ENCODE peak calls at places on chromosomes 6 and 20, in seven cellular contexts. R, A, N, S, B, X and P are unnamed samples. For H3K36me3, the result is how much of the 10 kb centered on the place peaks cover.

GRCh38 chr20:15895560-15896084 is 677.6 kb downstream of the KIF16B start:
- DNase-seq in B (no peak), S (no peak), X (no peak), A (no peak), R (no peak), N (no peak), P (no peak)

GRCh38 chr20:35757098-35757705 is 14.6 kb upstream of the PHF20 start:
- DNase-seq in A (no peak), R (no peak), B (no peak), N (no peak), X (no peak), S (no peak), P (no peak)

GRCh38 chr20:4951299-4951698 is 50.0 kb downstream of the SLC23A2 start:
- DNase-seq in R (peak), N (no peak), S (no peak), B (no peak), X (peak), A (peak), P (no peak)

GRCh38 chr6:130775421-130776012 is 51.7 kb upstream of the SMLR1 start:
- DNase-seq in A (no peak), X (no peak), N (no peak), B (no peak), R (no peak), S (no peak), P (no peak)

GRCh38 chr6:20467437-20467836 is 65.8 kb downstream of the E2F3 start:
- DNase-seq in N (no peak), B (no peak), X (no peak), A (no peak), R (no peak), S (no peak), P (no peak)

GRCh38 chr20:5714261-5715041 is 35.8 kb upstream of the SHLD1 start:
- DNase-seq in S (no peak), A (peak), X (peak), B (peak), R (peak), N (no peak), P (peak)

GRCh38 chr20:63125581-63125892 is 90.4 kb downstream of the YTHDF1 start:
- DNase-seq in R (no peak), N (no peak), B (no peak), A (no peak), S (no peak), X (no peak), P (no peak)

GRCh38 chr6:145715426-145715825 is 19.9 kb downstream of the EPM2A start:
- DNase-seq in S (no peak), R (no peak), B (no peak), X (no peak), N (no peak), A (no peak), P (no peak)

GRCh38 chr20:19973920-19974620 is 43.1 kb upstream of the NAA20 start:
- DNase-seq in S (peak), A (no peak), B (no peak), X (no peak), N (peak), R (peak), P (peak)

GRCh38 chr6:75460636-75461035 is 33.0 kb downstream of the FILIP1 start:
- DNase-seq in X (no peak), N (no peak), S (no peak), B (no peak), A (no peak), R (no peak), P (no peak)

GRCh38 chr6:5398530-5398929 is 137.2 kb downstream of the FARS2 start:
- DNase-seq in B (peak), A (peak), S (no peak), N (no peak), R (no peak), X (peak), P (no peak)

GRCh38 chr6:42153921-42154320 is 11.5 kb upstream of the C6orf132 start:
- DNase-seq in X (no peak), A (no peak), R (no peak), B (no peak), S (no peak), N (no peak), P (no peak)

GRCh38 chr6:145208474-145208873 is 526.8 kb downstream of the EPM2A start:
- DNase-seq in X (no peak), S (no peak), B (no peak), A (no peak), R (no peak), N (no peak), P (no peak)

GRCh38 chr6:93779086-93779858 is 359.9 kb upstream of the EPHA7 start:
- DNase-seq in X (no peak), R (no peak), N (no peak), B (peak), A (peak), S (peak), P (no peak)

DNA sequence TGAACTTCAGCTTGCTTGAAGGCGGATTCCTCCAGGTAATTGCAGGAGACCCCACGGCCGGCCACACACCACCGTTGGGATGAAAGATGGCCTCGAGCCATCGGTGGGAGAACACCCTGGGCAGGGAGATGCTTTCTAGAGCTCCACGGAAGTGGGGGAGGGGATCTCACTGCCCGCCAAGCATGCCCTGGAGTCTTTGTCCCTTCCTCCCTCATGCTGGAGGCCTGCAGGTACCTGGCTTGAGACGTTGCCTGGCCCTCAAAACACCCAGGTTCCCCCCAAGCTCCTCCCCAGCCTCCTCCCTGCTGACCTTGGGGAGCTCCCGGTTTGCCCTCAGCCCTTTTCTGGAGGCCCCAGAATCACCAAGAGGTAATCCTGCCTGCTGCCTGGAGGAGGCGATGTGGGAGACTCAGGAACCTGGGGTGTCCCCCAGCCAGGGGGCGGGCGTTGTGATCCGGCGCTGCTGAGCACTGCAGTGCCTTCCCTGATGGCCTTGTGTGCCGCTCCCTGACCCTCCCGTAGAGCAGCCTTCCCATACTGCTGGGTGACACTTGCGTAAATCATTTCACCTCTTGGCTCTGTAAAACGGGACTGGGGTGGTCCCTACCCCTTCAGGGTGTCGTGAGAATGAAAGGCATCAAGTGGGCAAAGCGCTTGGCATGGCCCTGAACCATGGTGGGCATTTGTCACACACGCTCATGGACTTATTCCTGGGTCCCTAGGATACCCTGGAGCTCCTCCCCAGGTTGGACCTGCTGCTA is 91.4 kb downstream of the CEBPB start:
- DNase-seq in N (no peak), A (no peak), R (no peak), S (no peak), X (no peak), B (peak), P (no peak)
- TF ChIP-seq CTCF in N (no peak), A (peak), R (no peak), S (no peak), X (peak), B (peak), P (peak)

GRCh38 chr20:49343246-49343645 is 65.4 kb upstream of the ZNFX1 start:
- DNase-seq in A (no peak), S (no peak), R (no peak), N (no peak), B (no peak), X (no peak), P (no peak)

GRCh38 chr20:49344975-49345374 is 67.1 kb upstream of the ZNFX1 start:
- DNase-seq in B (no peak), N (no peak), S (peak), X (peak), R (peak), A (peak), P (peak)

GRCh38 chr20:49346682-49347081 is 68.8 kb upstream of the ZNFX1 start:
- DNase-seq in A (peak), B (no peak), X (no peak), S (no peak), N (no peak), R (no peak), P (no peak)

GRCh38 chr20:49345538-49345937 is 67.7 kb upstream of the ZNFX1 start:
- DNase-seq in R (peak), S (no peak), A (peak), X (peak), B (no peak), N (no peak), P (no peak)

GRCh38 chr20:49344140-49344539 is 66.3 kb upstream of the ZNFX1 start:
- DNase-seq in S (no peak), N (no peak), B (no peak), X (no peak), R (no peak), A (no peak), P (no peak)
- H3K36me3 ChIP-seq in S (under half), N (under half), B (under half), X (under half), R (under half), A (under half), P (under half)

DNA sequence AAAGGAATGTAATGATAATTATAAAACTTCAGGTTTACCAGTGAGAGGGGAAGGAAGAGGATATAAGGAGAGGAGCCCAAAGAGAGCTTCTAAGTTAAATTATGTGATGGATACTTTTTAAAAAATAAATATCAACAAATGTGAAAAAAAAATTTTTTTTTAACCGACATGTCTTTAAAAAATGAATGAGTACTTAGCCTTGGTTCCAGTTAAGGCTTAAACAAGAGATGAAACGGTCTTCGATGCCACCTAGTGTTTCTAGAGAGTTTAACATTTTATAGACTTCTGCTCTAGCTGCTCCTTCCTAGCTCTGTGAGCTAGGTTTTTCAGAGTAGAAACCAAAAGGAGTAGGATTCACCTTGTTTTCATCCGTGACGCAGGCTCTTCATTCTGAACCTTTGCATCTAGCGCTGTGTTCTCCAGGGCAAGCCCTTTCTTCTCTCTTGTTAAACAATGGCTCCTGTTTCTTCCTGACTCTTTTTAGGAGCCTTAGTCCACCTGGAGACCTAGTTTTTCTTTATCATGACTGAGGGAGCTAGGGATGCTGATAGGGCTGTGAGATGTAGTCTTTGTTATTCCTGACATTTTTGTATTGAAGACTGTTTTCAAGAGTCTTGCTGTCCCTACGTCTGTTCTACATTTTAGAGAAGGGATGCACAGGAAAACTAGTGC is 42.4 kb upstream of the GNRH2 start:
- DNase-seq in N (no peak), S (no peak), R (no peak), A (peak), X (no peak), B (peak), P (no peak)
- TF ChIP-seq CTCF in N (no peak), S (peak), R (peak), A (no peak), X (peak), B (peak), P (peak)

DNA sequence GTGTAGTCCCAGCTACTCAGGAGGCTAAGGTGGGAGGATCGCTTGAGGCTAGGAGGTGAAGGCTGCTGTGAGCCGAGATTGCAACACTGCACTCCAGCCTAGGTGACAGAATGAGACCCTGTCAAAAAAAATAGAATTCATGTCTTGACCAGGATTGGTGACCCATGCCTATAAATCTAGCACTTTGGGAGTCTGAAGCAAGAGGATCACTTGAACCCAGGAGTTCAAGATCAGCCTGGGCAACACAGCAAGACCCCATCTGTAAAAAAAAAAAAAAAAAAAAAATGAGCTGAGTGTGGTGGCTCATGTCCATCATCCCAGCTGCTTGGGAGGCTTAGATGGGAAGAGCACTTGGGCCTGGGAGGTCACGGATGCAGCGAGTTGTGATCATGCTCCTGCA is 34.3 kb downstream of the GINM1 start:
- DNase-seq in N (no peak), S (no peak), A (no peak), B (no peak), R (no peak), X (no peak), P (no peak)
- H3K36me3 ChIP-seq in N (under half), S (under half), A (under half), B (under half), R (under half), X (under half), P (under half)

DNA sequence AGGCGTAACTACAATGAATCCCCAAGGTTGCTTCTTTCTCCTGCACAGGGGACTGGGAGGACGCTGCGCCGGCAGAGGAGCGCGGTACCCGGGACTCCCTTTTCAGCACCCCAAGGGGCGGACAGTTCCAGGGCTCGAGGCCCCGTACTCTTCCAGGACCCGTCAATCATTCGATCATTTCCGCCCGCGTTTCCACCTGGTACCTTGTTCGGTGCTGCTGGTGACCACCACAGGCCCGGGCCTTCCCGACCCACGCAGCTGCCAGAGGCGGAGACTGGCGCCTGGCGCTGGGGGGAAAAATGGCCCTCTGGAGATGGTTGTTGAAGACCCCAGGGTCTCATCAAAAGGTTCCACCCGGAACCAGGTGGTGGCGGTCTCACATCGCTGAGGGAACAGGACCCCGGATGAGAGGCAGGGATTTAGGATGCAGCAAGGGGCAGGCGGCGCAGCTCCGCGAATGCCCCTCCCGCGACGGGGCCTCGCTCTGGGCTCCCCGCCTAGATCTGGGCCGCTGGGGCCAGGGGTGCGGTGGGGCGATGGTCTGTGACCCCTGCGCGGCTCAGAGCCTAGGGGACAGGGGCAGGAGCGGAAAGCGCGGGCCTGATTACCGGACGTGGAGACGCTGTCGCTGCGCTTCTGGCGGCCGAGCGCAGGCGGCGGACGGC is 744 bp downstream of the VSX1 start:
- DNase-seq in N (peak), X (no peak), S (no peak), A (no peak), R (peak), B (peak), P (no peak)
- TF ChIP-seq CTCF in N (no peak), X (no peak), S (no peak), A (peak), R (no peak), B (peak), P (no peak)

DNA sequence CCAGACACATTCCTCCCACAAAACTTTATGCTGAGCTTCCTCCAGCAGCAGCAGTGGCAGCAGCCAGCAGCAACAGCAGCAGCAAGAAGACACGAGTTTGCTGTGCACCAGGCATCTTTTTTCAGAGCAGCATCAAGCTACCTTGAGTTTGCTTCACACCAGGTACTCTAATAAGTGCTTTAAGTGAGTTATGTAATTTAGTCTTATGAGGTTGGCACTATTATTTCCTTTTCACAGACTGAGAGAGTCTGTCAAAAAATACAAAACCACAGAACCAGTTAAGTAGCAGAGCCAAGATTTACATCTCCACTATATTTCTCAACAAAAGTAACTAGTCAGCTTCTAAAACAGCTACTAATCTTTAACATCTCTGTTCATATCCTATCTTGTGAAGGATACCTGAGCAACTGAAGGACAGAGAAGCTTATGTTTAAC is 23.7 kb downstream of the RANBP9 start:
- DNase-seq in N (no peak), R (no peak), B (no peak), A (no peak), X (no peak), S (no peak), P (no peak)
- H3K36me3 ChIP-seq in N (under half), R (under half), B (under half), A (under half), X (under half), S (under half), P (under half)

GRCh38 chr6:26270903-26271639 is 93.9 kb upstream of the BTN3A2 start:
- DNase-seq in R (peak), A (peak), S (peak), N (peak), B (peak), X (no peak), P (peak)

GRCh38 chr6:26271640-26272090 is 93.3 kb upstream of the BTN3A2 start:
- DNase-seq in X (no peak), S (no peak), R (no peak), B (no peak), A (no peak), N (no peak), P (no peak)

GRCh38 chr6:26268659-26269402 is 96.2 kb upstream of the BTN3A2 start:
- DNase-seq in N (no peak), S (no peak), R (no peak), A (no peak), X (no peak), B (peak), P (no peak)

GRCh38 chr6:26269406-26270120 is 95.4 kb upstream of the BTN3A2 start:
- DNase-seq in B (no peak), S (no peak), X (no peak), A (no peak), N (no peak), R (no peak), P (no peak)

GRCh38 chr6:26270121-26270861 is 94.7 kb upstream of the BTN3A2 start:
- DNase-seq in N (no peak), R (no peak), B (peak), A (no peak), S (no peak), X (no peak), P (no peak)
- TF ChIP-seq CTCF in N (no peak), R (no peak), B (peak), A (peak), S (no peak), X (no peak), P (no peak)